ENCODE peak calls at places on chromosomes 13 and 19, in eight cellular contexts. D, R, T, W, N, H, Z and O are unnamed samples.

GRCh38 chr13:75993823-75994222 is 357.7 kb downstream of the LMO7 start:
- DNase-seq in D (no peak), R (no peak), T (no peak), W (no peak), N (no peak), H (no peak), Z (no peak), O (no peak)

GRCh38 chr13:27354379-27354778 is 70.0 kb upstream of the GTF3A start:
- DNase-seq in D (no peak), R (no peak), T (no peak), W (no peak), N (no peak), H (no peak), Z (no peak), O (no peak)

GRCh38 chr19:54169149-54169731 is 3.7 kb downstream of the TMC4 start:
- DNase-seq in D (no peak), R (no peak), T (no peak), W (no peak), N (no peak), H (no peak), Z (no peak), O (no peak)

GRCh38 chr19:51531349-51532315 is at the start of gene SIGLEC6:
- DNase-seq in D (no peak), R (no peak), T (no peak), W (no peak), N (peak), H (no peak), Z (peak), O (no peak)

GRCh38 chr13:98405107-98405571 is 171.8 kb downstream of the STK24 start:
- DNase-seq in D (no peak), R (peak), T (no peak), W (no peak), N (no peak), H (no peak), Z (no peak), O (no peak)

GRCh38 chr19:35714601-35715354 is 3.0 kb upstream of the KMT2B start:
- DNase-seq in D (no peak), R (no peak), T (no peak), W (no peak), N (no peak), H (no peak), Z (no peak), O (no peak)

GRCh38 chr13:52850396-52851152 is 2.1 kb upstream of the PCDH8 start:
- DNase-seq in D (peak), R (peak), T (no peak), W (no peak), N (peak), H (no peak), Z (peak), O (no peak)

GRCh38 chr19:6572217-6572616 is 18.7 kb downstream of the CD70 start:
- DNase-seq in D (no peak), R (no peak), T (no peak), W (no peak), N (peak), H (no peak), Z (peak), O (no peak)

GRCh38 chr19:49157445-49158224 is at the start of gene TRPM4:
- DNase-seq in D (peak), R (peak), T (peak), W (no peak), N (peak), H (no peak), Z (peak), O (no peak)

GRCh38 chr19:571127-571974 is 1.0 kb upstream of the BSG start:
- DNase-seq in D (peak), R (peak), T (peak), W (no peak), N (no peak), H (no peak), Z (no peak), O (peak)